ENCODE peak calls at places on chromosomes 13 and 19, in seven cellular contexts. B is heart left ventricle; X is transverse colon; I is Panc1; Q is CD8-positive, alpha-beta T cell; L is CD4-positive, alpha-beta memory T cell; E is stomach. P is an unnamed sample.

GRCh38 chr19:4067396-4068057 is 828 bp upstream of the ZBTB7A start:
- DNase-seq in B (peak; percentile 68), X (no peak), I (no peak), Q (no peak), L (no peak), E (no peak), P (peak; percentile 56)

GRCh38 chr19:49852631-49853126 is 1.7 kb downstream of the PTOV1 start:
- DNase-seq in B (no peak), X (no peak), I (no peak), Q (no peak), L (no peak), E (no peak), P (no peak)

GRCh38 chr19:7506385-7507328 is 9.2 kb upstream of the ZNF358 start:
- DNase-seq in B (peak; percentile 57), X (peak; percentile 94), I (peak; percentile 94), Q (no peak), L (peak; percentile 36), E (peak; percentile 86), P (no peak)

GRCh38 chr13:71685072-71685471 is 181.9 kb downstream of the DACH1 start:
- DNase-seq in B (no peak), X (no peak), I (no peak), Q (no peak), L (no peak), E (no peak), P (no peak)

GRCh38 chr13:44063881-44064280 is 184.2 kb downstream of the LACC1 start:
- DNase-seq in B (no peak), X (no peak), I (no peak), Q (no peak), L (no peak), E (no peak), P (no peak)

GRCh38 chr13:40986328-40986856 is 32.7 kb downstream of the ELF1 start:
- DNase-seq in B (no peak), X (no peak), I (no peak), Q (no peak), L (no peak), E (no peak), P (no peak)

GRCh38 chr13:38735655-38736440 is 49.0 kb downstream of the FREM2 start:
- DNase-seq in B (no peak), X (no peak), I (no peak), Q (no peak), L (no peak), E (no peak), P (no peak)

GRCh38 chr13:107211073-107211472 is 643.1 kb upstream of the ARGLU1 start:
- DNase-seq in B (peak; percentile 69), X (peak; percentile 78), I (peak; percentile 42), Q (no peak), L (peak; percentile 12), E (peak; percentile 80), P (peak; percentile 11)

GRCh38 chr13:50401721-50402510 is 386.7 kb downstream of the KCNRG start:
- DNase-seq in B (no peak), X (no peak), I (no peak), Q (no peak), L (no peak), E (no peak), P (no peak)

GRCh38 chr13:102555914-102556553 is 40.8 kb upstream of the TPP2 start:
- DNase-seq in B (no peak), X (no peak), I (peak; percentile 20), Q (no peak), L (peak; percentile 35), E (no peak), P (no peak)

GRCh38 chr13:75417647-75418046 is 64.3 kb downstream of the TBC1D4 start:
- DNase-seq in B (no peak), X (no peak), I (no peak), Q (no peak), L (no peak), E (no peak), P (no peak)

GRCh38 chr13:20869540-20869939 is 33.0 kb downstream of the XPO4 start:
- DNase-seq in B (no peak), X (no peak), I (no peak), Q (no peak), L (no peak), E (no peak), P (no peak)

GRCh38 chr13:107650081-107650701 is 565.1 kb downstream of the LIG4 start:
- DNase-seq in B (peak; percentile 25), X (peak; percentile 13), I (peak; percentile 20), Q (peak; percentile 0), L (no peak), E (peak; percentile 53), P (no peak)

GRCh38 chr13:20814224-20814910 is 40.6 kb upstream of the EEF1AKMT1 start:
- DNase-seq in B (peak; percentile 79), X (peak; percentile 60), I (no peak), Q (no peak), L (no peak), E (peak; percentile 74), P (no peak)

GRCh38 chr19:50844296-50844935 is 10.3 kb upstream of the KLK3 start:
- DNase-seq in B (no peak), X (no peak), I (no peak), Q (no peak), L (no peak), E (no peak), P (no peak)

GRCh38 chr13:52452470-52452869 is 2.0 kb upstream of the VPS36 start:
- DNase-seq in B (no peak), X (no peak), I (no peak), Q (no peak), L (no peak), E (no peak), P (no peak)

GRCh38 chr19:40908981-40909380 is 26.9 kb upstream of the CYP2A7 start:
- DNase-seq in B (no peak), X (no peak), I (no peak), Q (peak; percentile 14), L (no peak), E (no peak), P (no peak)

GRCh38 chr19:48819366-48819816 is 8.6 kb upstream of the BCAT2 start:
- DNase-seq in B (peak; percentile 83), X (peak; percentile 88), I (no peak), Q (no peak), L (no peak), E (peak; percentile 97), P (no peak)

GRCh38 chr13:89457977-89458376 is 1786.8 kb downstream of the SLITRK5 start:
- DNase-seq in B (no peak), X (no peak), I (no peak), Q (no peak), L (no peak), E (no peak), P (no peak)

GRCh38 chr19:4216832-4217231 is 12.5 kb upstream of the EBI3 start:
- DNase-seq in B (no peak), X (no peak), I (no peak), Q (no peak), L (no peak), E (no peak), P (no peak)

GRCh38 chr19:49932731-49933131 is 3.4 kb upstream of the NUP62 start:
- DNase-seq in B (no peak), X (no peak), I (no peak), Q (peak; percentile 23), L (peak; percentile 65), E (no peak), P (peak; percentile 68)

DNA sequence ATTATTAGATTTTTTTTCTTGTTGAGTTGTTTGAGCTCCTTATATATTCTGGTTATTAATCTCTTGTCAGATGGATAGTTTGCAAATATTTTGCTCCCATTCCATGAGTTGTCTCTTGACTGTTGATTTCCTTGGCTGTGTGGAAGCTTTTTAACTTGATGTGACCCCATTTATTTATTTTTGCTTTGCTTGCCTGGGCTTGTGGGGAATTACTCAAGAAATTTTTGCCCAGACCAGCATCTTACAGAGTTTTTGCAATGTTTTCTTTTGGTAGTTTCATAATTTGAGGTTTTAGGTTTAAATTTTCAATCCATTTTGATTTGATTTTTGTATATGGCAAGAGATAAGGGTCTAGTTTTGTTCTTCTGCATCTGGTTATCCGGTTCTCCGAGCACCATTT is 124.7 kb downstream of the PCCA start:
- DNase-seq in B (no peak), X (no peak), I (no peak), Q (no peak), L (no peak), E (no peak), P (no peak)
- H3K4me1 ChIP-seq in B (no peaks in the 10 kb centered on the region), X (no peaks in the 10 kb centered on the region), I (no peaks in the 10 kb centered on the region), Q (no peaks in the 10 kb centered on the region), L (no peaks in the 10 kb centered on the region), E (no peaks in the 10 kb centered on the region), P (no peaks in the 10 kb centered on the region)

GRCh38 chr19:18844806-18845329 is 13.1 kb downstream of the UPF1 start:
- DNase-seq in B (no peak), X (no peak), I (no peak), Q (no peak), L (no peak), E (no peak), P (no peak)
- H3K4me1 ChIP-seq in B (peaks cover 90% of the 10 kb centered on the region), X (peaks cover 60% of the 10 kb centered on the region), I (peaks cover 3% of the 10 kb centered on the region), Q (peaks cover 61% of the 10 kb centered on the region), L (peaks cover 88% of the 10 kb centered on the region), E (peaks cover 97% of the 10 kb centered on the region), P (peaks cover 68% of the 10 kb centered on the region)

GRCh38 chr19:21430674-21431073 is 33.7 kb downstream of the ZNF493 start:
- DNase-seq in B (no peak), X (no peak), I (no peak), Q (no peak), L (no peak), E (no peak), P (no peak)

GRCh38 chr19:21439372-21439771 is 42.4 kb downstream of the ZNF493 start:
- DNase-seq in B (no peak), X (no peak), I (no peak), Q (no peak), L (no peak), E (peak; percentile 62), P (no peak)

GRCh38 chr19:21434967-21435544 is 38.1 kb downstream of the ZNF493 start:
- DNase-seq in B (no peak), X (no peak), I (no peak), Q (no peak), L (no peak), E (no peak), P (no peak)

GRCh38 chr19:21432590-21432989 is 35.7 kb downstream of the ZNF493 start:
- DNase-seq in B (no peak), X (no peak), I (no peak), Q (no peak), L (no peak), E (no peak), P (no peak)

DNA sequence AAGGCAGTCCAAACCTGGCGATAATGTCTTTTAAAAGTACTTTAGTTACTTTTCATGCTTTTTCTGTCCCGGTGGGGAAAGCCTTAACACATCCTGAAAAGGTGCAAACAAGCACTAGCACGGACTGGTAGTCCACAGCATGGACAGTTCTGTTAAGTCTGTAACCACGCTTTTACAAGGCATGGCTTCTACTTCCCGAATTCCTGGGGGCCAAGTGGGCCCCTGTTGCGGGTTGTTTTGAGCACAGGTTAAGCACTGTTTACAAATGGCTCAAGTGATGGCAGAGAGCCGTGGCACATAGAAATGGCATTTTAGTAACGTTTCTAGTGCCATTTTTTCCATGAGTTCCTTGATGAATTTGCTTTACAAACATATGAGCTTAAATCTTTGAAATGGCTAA is 37.6 kb downstream of the ZNF493 start:
- DNase-seq in B (no peak), X (no peak), I (no peak), Q (no peak), L (no peak), E (no peak), P (no peak)
- H3K4me1 ChIP-seq in B (no peaks in the 10 kb centered on the region), X (no peaks in the 10 kb centered on the region), I (no peaks in the 10 kb centered on the region), Q (no peaks in the 10 kb centered on the region), L (no peaks in the 10 kb centered on the region), E (peaks cover 28% of the 10 kb centered on the region), P (no peaks in the 10 kb centered on the region)

DNA sequence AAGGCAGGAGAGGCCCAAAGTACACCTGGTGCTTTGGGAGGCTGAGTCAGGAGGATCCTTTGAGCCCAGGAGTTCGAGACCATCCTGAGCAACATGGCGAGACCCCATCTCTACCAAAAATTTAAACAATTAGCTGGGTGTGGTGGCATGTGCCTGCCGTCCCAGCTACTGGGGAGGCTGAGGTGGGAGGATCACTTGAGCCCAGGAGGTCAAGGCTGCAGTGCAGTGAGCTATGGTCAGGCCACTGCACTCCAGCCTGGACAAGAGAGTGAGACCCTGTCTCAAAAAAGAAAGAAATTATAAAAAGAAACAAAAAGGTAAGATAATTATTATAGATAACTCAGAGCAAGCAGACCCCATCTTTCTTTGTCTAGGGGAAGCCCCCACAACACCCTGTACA is 1.9 kb downstream of the HOMER3 start:
- DNase-seq in B (no peak), X (no peak), I (no peak), Q (no peak), L (no peak), E (no peak), P (no peak)
- H3K4me1 ChIP-seq in B (peaks cover 18% of the 10 kb centered on the region), X (peaks cover 20% of the 10 kb centered on the region), I (peaks cover 5% of the 10 kb centered on the region), Q (peaks cover 10% of the 10 kb centered on the region), L (peaks cover 13% of the 10 kb centered on the region), E (peaks cover 23% of the 10 kb centered on the region), P (peaks cover 6% of the 10 kb centered on the region)

P was measured in CD8-positive, alpha-beta memory T cell.